ENCODE peak calls at places on chromosome 2, in nine cellular contexts. G, H, P, M, C, N, J, T and E are unnamed samples.

GRCh38 chr2:11583840-11584529 is 50.1 kb downstream of the GREB1 start:
- DNase-seq in T (peak), P (peak), C (peak), H (peak), M (peak), N (peak), J (peak), G (peak), E (peak)

GRCh38 chr2:192030289-192030688 is 164.4 kb downstream of the TMEFF2 start:
- DNase-seq in H (no peak), N (no peak), G (no peak), J (peak), P (peak), T (no peak), M (no peak), C (no peak), E (peak)

GRCh38 chr2:180312542-180312941 is 305.4 kb upstream of the CWC22 start:
- DNase-seq in G (no peak), T (no peak), P (no peak), H (no peak), J (no peak), N (no peak), M (no peak), C (no peak), E (no peak)

GRCh38 chr2:47265751-47266231 is 110.7 kb upstream of the STPG4 start:
- DNase-seq in J (no peak), T (no peak), N (no peak), C (peak), P (no peak), H (no peak), M (no peak), G (no peak), E (no peak)

GRCh38 chr2:44886409-44886808 is 55.1 kb upstream of the SIX3 start:
- DNase-seq in M (no peak), P (no peak), C (no peak), H (no peak), G (no peak), N (no peak), J (no peak), T (no peak), E (no peak)

GRCh38 chr2:98911376-98912154 is 24.5 kb downstream of the CRACDL start:
- DNase-seq in T (no peak), P (peak), H (no peak), G (no peak), J (no peak), N (no peak), M (no peak), C (peak), E (peak)

GRCh38 chr2:13481201-13481600 is 764.5 kb downstream of the TRIB2 start:
- DNase-seq in G (no peak), P (no peak), M (peak), C (peak), T (no peak), J (no peak), N (no peak), H (no peak), E (no peak)

GRCh38 chr2:47043891-47044239 is 111.2 kb downstream of the STPG4 start:
- DNase-seq in J (no peak), N (no peak), H (no peak), P (no peak), C (no peak), M (no peak), G (no peak), T (no peak), E (no peak)

GRCh38 chr2:131417886-131418285 is 53.9 kb upstream of the RAB6D start:
- DNase-seq in N (no peak), H (no peak), J (no peak), P (no peak), T (no peak), C (no peak), G (no peak), M (no peak), E (no peak)

GRCh38 chr2:109497447-109497846 is 116.3 kb downstream of the SEPTIN10 start:
- DNase-seq in T (no peak), H (no peak), G (no peak), J (no peak), P (no peak), N (no peak), M (no peak), C (no peak), E (no peak)

GRCh38 chr2:240127351-240127750 is 8.8 kb downstream of the COPS9 start:
- DNase-seq in M (no peak), N (peak), H (peak), C (no peak), T (no peak), J (no peak), P (no peak), G (no peak), E (no peak)

GRCh38 chr2:98472132-98472650 is 27.5 kb downstream of the INPP4A start:
- DNase-seq in G (no peak), H (no peak), M (no peak), P (no peak), T (no peak), J (no peak), C (no peak), N (no peak), E (no peak)